ENCODE peak calls at places on chromosomes 1 and 21, in seven cellular contexts. B is body of pancreas; H is heart right ventricle; F is PC-3; X is CD4-positive, alpha-beta T cell; S is IMR-90; E is esophagus squamous epithelium. L is an unnamed sample. For H3K27me3, the result is how much of the 10 kb centered on the place peaks cover.

GRCh38 chr1:183075861-183076260 is 52.6 kb downstream of the LAMC1 start:
- DNase-seq in B (no peak), H (no peak), F (peak), X (no peak), S (no peak), E (no peak), L (no peak)

GRCh38 chr1:15148975-15149374 is 4.6 kb upstream of the TMEM51 start:
- DNase-seq in B (no peak), H (no peak), F (no peak), X (no peak), S (no peak), E (no peak), L (no peak)

GRCh38 chr21:45975017-45975595 is 6.5 kb upstream of the COL6A1 start:
- DNase-seq in B (no peak), H (peak), F (peak), X (no peak), S (peak), E (no peak), L (no peak)

GRCh38 chr1:1080122-1080753 is 6.1 kb upstream of the RNF223 start:
- DNase-seq in B (peak), H (peak), F (peak), X (no peak), S (peak), E (no peak), L (peak)

GRCh38 chr1:109543283-109543987 is 3.8 kb downstream of the GPR61 start:
- DNase-seq in B (no peak), H (no peak), F (no peak), X (no peak), S (no peak), E (no peak), L (no peak)

GRCh38 chr1:216310776-216311175 is 112.5 kb downstream of the USH2A start:
- DNase-seq in B (peak), H (peak), F (peak), X (no peak), S (peak), E (no peak), L (no peak)

GRCh38 chr1:223496883-223497282 is 103.7 kb downstream of the CCDC185 start:
- DNase-seq in B (no peak), H (no peak), F (no peak), X (no peak), S (no peak), E (no peak), L (no peak)

GRCh38 chr1:197598935-197599334 is 176.3 kb downstream of the DENND1B start:
- DNase-seq in B (no peak), H (no peak), F (no peak), X (no peak), S (no peak), E (no peak), L (no peak)

GRCh38 chr21:39182484-39183271 is 573 bp downstream of the PSMG1 start:
- DNase-seq in B (no peak), H (peak), F (peak), X (no peak), S (no peak), E (no peak), L (no peak)

GRCh38 chr1:149844096-149844495 is 55.3 kb upstream of the BOLA1 start:
- DNase-seq in B (no peak), H (no peak), F (peak), X (no peak), S (peak), E (no peak), L (no peak)

GRCh38 chr1:240338837-240339236 is 247.2 kb downstream of the FMN2 start:
- DNase-seq in B (no peak), H (no peak), F (no peak), X (no peak), S (no peak), E (no peak), L (no peak)

GRCh38 chr1:197106869-197107268 is 39.6 kb downstream of the ASPM start:
- DNase-seq in B (no peak), H (no peak), F (no peak), X (no peak), S (no peak), E (no peak), L (no peak)

GRCh38 chr1:40272653-40273213 is 14.7 kb downstream of the ZMPSTE24 start:
- DNase-seq in B (no peak), H (no peak), F (no peak), X (no peak), S (no peak), E (no peak), L (no peak)

GRCh38 chr1:66747500-66747899 is 4.8 kb upstream of the DYNLT5 start:
- DNase-seq in B (no peak), H (no peak), F (no peak), X (no peak), S (peak), E (no peak), L (no peak)

GRCh38 chr1:13663969-13664368 is 36.0 kb upstream of the PRDM2 start:
- DNase-seq in B (no peak), H (no peak), F (no peak), X (no peak), S (no peak), E (no peak), L (no peak)

GRCh38 chr1:181911715-181912114 is 149.8 kb downstream of the ZNF648 start:
- DNase-seq in B (no peak), H (no peak), F (no peak), X (no peak), S (no peak), E (no peak), L (no peak)

GRCh38 chr1:176801553-176802020 is 338.6 kb downstream of the PAPPA2 start:
- DNase-seq in B (no peak), H (peak), F (no peak), X (no peak), S (no peak), E (no peak), L (no peak)

GRCh38 chr1:97745912-97746311 is 174.9 kb downstream of the DPYD start:
- DNase-seq in B (no peak), H (no peak), F (peak), X (no peak), S (peak), E (no peak), L (no peak)

GRCh38 chr21:44989538-44989888 is 49.7 kb downstream of the SLX9 start:
- DNase-seq in B (no peak), H (no peak), F (no peak), X (no peak), S (peak), E (no peak), L (no peak)

GRCh38 chr1:232980336-232980978 is 30.0 kb downstream of the NTPCR start:
- DNase-seq in B (no peak), H (no peak), F (no peak), X (no peak), S (peak), E (no peak), L (no peak)

GRCh38 chr1:1246601-1247340 is at the start of gene C1QTNF12:
- DNase-seq in B (no peak), H (no peak), F (no peak), X (no peak), S (no peak), E (no peak), L (no peak)

GRCh38 chr1:2981388-2981787 is 39.9 kb upstream of the ACTRT2 start:
- DNase-seq in B (no peak), H (no peak), F (no peak), X (no peak), S (no peak), E (no peak), L (no peak)

GRCh38 chr1:151048645-151049032 is 1.1 kb downstream of the C1orf56 start:
- DNase-seq in B (no peak), H (no peak), F (no peak), X (no peak), S (no peak), E (no peak), L (no peak)
- TF ChIP-seq CTCF in B (no peak), H (no peak), F (peak), X (no peak), S (no peak), E (peak), L (no peak)

DNA sequence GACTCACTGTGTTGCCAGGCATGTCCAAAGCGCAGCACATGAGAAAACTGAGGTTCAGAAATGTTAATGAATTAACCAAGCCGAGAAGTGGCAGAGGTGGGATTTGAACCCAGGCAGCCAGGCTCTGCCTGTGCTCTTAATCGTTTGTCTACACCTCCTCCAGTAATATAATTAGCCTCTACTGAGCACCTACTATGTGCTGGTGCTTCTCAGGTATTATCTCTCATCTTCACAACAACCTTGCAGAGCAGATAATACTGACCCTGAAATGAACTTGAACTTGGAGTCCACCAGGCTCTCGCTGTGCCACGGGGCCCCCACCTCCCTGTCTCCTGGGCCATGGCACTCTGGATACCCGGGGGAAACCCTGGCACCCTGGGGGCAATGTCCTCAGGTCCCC is 56.1 kb downstream of the TAS1R2 start:
- DNase-seq in B (no peak), H (no peak), F (no peak), X (no peak), S (no peak), E (no peak), L (no peak)
- H3K27me3 ChIP-seq in B (under half), H (under half), F (under half), X (under half), S (under half), E (under half), L (under half)

DNA sequence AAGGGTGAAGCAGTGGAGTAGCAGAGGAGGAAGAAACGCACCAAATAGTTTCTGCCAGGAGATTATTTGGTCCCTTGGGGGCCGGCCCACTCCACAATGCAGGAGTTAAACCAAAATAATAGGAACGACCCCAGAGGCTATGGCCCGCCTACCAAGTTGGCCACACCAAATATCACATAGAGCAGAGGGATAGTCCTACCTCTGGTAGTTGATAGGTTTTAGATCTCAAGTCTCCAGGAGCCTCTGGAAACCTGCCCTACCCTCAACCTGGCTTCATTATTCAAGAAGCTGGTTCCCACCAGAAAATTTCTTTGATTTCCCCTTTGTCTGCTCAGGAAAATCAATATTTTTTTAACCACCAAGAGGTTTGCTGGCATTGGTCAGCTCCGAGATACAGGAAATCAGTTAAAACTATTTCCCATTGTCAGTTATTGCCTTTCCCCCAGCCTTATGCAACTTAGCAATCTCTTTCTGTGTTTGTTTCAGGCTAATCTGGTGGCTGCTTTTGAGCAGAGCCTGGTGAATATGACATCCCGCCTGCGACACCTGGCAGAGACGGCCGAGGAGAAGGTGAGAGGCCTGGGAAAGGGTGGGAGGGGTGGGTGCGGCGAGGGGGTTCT is 35.5 kb upstream of the IPO9 start:
- DNase-seq in B (no peak), H (no peak), F (no peak), X (no peak), S (no peak), E (no peak), L (no peak)
- TF ChIP-seq CTCF in B (no peak), H (no peak), F (no peak), X (peak), S (no peak), E (no peak), L (no peak)

GRCh38 chr1:204714194-204714860 is 28.8 kb upstream of the LRRN2 start:
- DNase-seq in B (no peak), H (no peak), F (no peak), X (no peak), S (no peak), E (no peak), L (no peak)
- H3K27me3 ChIP-seq in B (under half), H (under half), F (under half), X (under half), S (under half), E (half or more), L (under half)

GRCh38 chr1:114251573-114251939 is 97.9 kb upstream of the SYT6 start:
- DNase-seq in B (no peak), H (no peak), F (no peak), X (no peak), S (no peak), E (no peak), L (no peak)

GRCh38 chr1:114248162-114248561 is 94.5 kb upstream of the SYT6 start:
- DNase-seq in B (no peak), H (no peak), F (no peak), X (no peak), S (no peak), E (no peak), L (no peak)

GRCh38 chr1:114253900-114254299 is 100.2 kb upstream of the SYT6 start:
- DNase-seq in B (no peak), H (no peak), F (no peak), X (no peak), S (no peak), E (no peak), L (no peak)

DNA sequence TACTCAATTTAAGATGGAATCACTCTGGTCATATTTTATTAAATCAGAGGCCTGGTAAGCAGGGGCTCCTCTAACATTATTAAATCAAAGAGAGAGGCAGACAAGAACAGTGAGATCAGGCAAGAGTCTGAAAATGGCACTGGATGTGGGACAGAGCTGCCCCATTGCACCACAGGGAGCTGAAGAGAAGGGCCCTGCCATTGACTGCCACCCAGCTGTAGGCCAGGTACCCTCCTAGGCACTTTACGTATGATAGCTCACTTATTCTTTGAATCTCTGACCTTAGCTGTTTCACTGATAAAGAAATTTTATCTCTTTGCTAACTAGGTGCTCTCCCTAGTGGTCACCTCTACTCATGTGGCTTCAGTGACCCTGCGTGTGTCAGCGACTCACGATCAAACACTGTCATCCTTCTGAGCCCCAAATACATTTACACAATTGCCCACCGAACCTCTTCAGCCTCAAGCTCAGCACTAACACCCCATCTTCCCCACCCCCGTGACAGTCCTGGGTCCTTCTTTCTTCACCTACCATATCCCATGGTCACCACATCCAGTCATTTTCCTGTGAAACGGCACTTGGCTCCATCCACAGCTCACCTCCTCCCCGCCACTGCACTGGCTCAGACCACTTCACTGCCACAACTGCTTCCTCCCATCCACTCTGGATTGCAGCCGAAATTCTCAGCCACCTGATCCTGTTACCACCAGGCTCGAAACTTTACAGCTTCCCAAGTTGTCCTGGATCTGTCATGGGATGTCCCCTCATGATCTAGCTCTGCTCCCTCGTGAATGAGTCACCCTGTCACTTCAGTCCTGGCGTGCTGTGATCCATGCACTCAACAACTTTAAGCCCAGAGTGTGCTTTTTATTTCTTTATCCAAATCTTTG is 97.3 kb upstream of the SYT6 start:
- DNase-seq in B (no peak), H (peak), F (no peak), X (no peak), S (no peak), E (no peak), L (no peak)
- TF ChIP-seq CTCF in B (no peak), H (no peak), F (no peak), X (no peak), S (no peak), E (no peak), L (no peak)

L was measured in right lobe of liver.